ENCODE peak calls at places on chromosomes 4 and X, in five cellular contexts. One of them, this sample, is unnamed.

GRCh38 chrX:37380920-37381319 is 31.8 kb downstream of the PRRG1 start:
- DNase-seq in activated CD8-positive, alpha-beta memory T cell treated with anti-CD3 and anti-CD28 coated beads, Interleukin-2, amount 50 U/mL, for 48 hours: no peak
- DNase-seq in AG08396: peak
- DNase-seq in ACHN: peak
- DNase-seq in transverse colon: no peak
- DNase-seq in this sample: no peak

GRCh38 chrX:31435592-31435991 is 363.8 kb upstream of the FTHL17 start:
- DNase-seq in AG08396: no peak
- DNase-seq in ACHN: no peak
- DNase-seq in transverse colon: peak
- DNase-seq in activated CD8-positive, alpha-beta memory T cell treated with anti-CD3 and anti-CD28 coated beads, Interleukin-2, amount 50 U/mL, for 48 hours: no peak
- DNase-seq in this sample: peak

GRCh38 chr4:94214703-94215360 is 7.2 kb downstream of the SMARCAD1 start:
- DNase-seq in activated CD8-positive, alpha-beta memory T cell treated with anti-CD3 and anti-CD28 coated beads, Interleukin-2, amount 50 U/mL, for 48 hours: no peak
- DNase-seq in transverse colon: no peak
- DNase-seq in AG08396: no peak
- DNase-seq in ACHN: no peak
- DNase-seq in this sample: no peak

GRCh38 chr4:62208921-62209320 is 1008.8 kb downstream of the ADGRL3 start:
- DNase-seq in transverse colon: no peak
- DNase-seq in activated CD8-positive, alpha-beta memory T cell treated with anti-CD3 and anti-CD28 coated beads, Interleukin-2, amount 50 U/mL, for 48 hours: no peak
- DNase-seq in ACHN: no peak
- DNase-seq in AG08396: no peak
- DNase-seq in this sample: no peak

GRCh38 chr4:128455076-128455345 is 167.4 kb upstream of the PGRMC2 start:
- DNase-seq in ACHN: no peak
- DNase-seq in transverse colon: no peak
- DNase-seq in AG08396: no peak
- DNase-seq in activated CD8-positive, alpha-beta memory T cell treated with anti-CD3 and anti-CD28 coated beads, Interleukin-2, amount 50 U/mL, for 48 hours: no peak
- DNase-seq in this sample: no peak

GRCh38 chrX:110374544-110374943 is 15.9 kb downstream of the RTL9 start:
- DNase-seq in transverse colon: no peak
- DNase-seq in activated CD8-positive, alpha-beta memory T cell treated with anti-CD3 and anti-CD28 coated beads, Interleukin-2, amount 50 U/mL, for 48 hours: no peak
- DNase-seq in ACHN: no peak
- DNase-seq in AG08396: no peak
- DNase-seq in this sample: no peak

GRCh38 chrX:102708900-102709299 is 3.3 kb upstream of the GPRASP2 start:
- DNase-seq in activated CD8-positive, alpha-beta memory T cell treated with anti-CD3 and anti-CD28 coated beads, Interleukin-2, amount 50 U/mL, for 48 hours: no peak
- DNase-seq in AG08396: no peak
- DNase-seq in transverse colon: no peak
- DNase-seq in ACHN: no peak
- DNase-seq in this sample: no peak

GRCh38 chrX:111886678-111887077 is 10.7 kb downstream of the TRPC5OS start:
- DNase-seq in ACHN: no peak
- DNase-seq in transverse colon: no peak
- DNase-seq in AG08396: no peak
- DNase-seq in activated CD8-positive, alpha-beta memory T cell treated with anti-CD3 and anti-CD28 coated beads, Interleukin-2, amount 50 U/mL, for 48 hours: no peak
- DNase-seq in this sample: no peak

GRCh38 chr4:11743236-11743635 is 314.5 kb upstream of the HS3ST1 start:
- DNase-seq in transverse colon: no peak
- DNase-seq in ACHN: no peak
- DNase-seq in AG08396: no peak
- DNase-seq in activated CD8-positive, alpha-beta memory T cell treated with anti-CD3 and anti-CD28 coated beads, Interleukin-2, amount 50 U/mL, for 48 hours: no peak
- DNase-seq in this sample: no peak

GRCh38 chr4:8744083-8744805 is 127.4 kb downstream of the HMX1 start:
- DNase-seq in transverse colon: no peak
- DNase-seq in ACHN: no peak
- DNase-seq in activated CD8-positive, alpha-beta memory T cell treated with anti-CD3 and anti-CD28 coated beads, Interleukin-2, amount 50 U/mL, for 48 hours: no peak
- DNase-seq in AG08396: no peak
- DNase-seq in this sample: no peak

GRCh38 chr4:150510176-150510875 is 71.6 kb upstream of the MAB21L2 start:
- DNase-seq in transverse colon: no peak
- DNase-seq in ACHN: no peak
- DNase-seq in AG08396: peak
- DNase-seq in activated CD8-positive, alpha-beta memory T cell treated with anti-CD3 and anti-CD28 coated beads, Interleukin-2, amount 50 U/mL, for 48 hours: no peak
- DNase-seq in this sample: no peak

GRCh38 chr4:24845884-24846283 is 50.5 kb downstream of the SOD3 start:
- DNase-seq in transverse colon: no peak
- DNase-seq in ACHN: no peak
- DNase-seq in activated CD8-positive, alpha-beta memory T cell treated with anti-CD3 and anti-CD28 coated beads, Interleukin-2, amount 50 U/mL, for 48 hours: no peak
- DNase-seq in AG08396: no peak
- DNase-seq in this sample: no peak

GRCh38 chrX:40581333-40581910 is 652 bp downstream of the ATP6AP2 start:
- DNase-seq in AG08396: no peak
- DNase-seq in transverse colon: no peak
- DNase-seq in activated CD8-positive, alpha-beta memory T cell treated with anti-CD3 and anti-CD28 coated beads, Interleukin-2, amount 50 U/mL, for 48 hours: no peak
- DNase-seq in ACHN: peak
- DNase-seq in this sample: no peak

GRCh38 chrX:45843518-45843917 is 642.8 kb upstream of the DIPK2B start:
- DNase-seq in ACHN: peak
- DNase-seq in activated CD8-positive, alpha-beta memory T cell treated with anti-CD3 and anti-CD28 coated beads, Interleukin-2, amount 50 U/mL, for 48 hours: no peak
- DNase-seq in transverse colon: no peak
- DNase-seq in AG08396: no peak
- DNase-seq in this sample: no peak

GRCh38 chrX:44422631-44423030 is 79.2 kb upstream of the EFHC2 start:
- DNase-seq in transverse colon: no peak
- DNase-seq in activated CD8-positive, alpha-beta memory T cell treated with anti-CD3 and anti-CD28 coated beads, Interleukin-2, amount 50 U/mL, for 48 hours: no peak
- DNase-seq in ACHN: peak
- DNase-seq in AG08396: no peak
- DNase-seq in this sample: no peak

This sample was measured in left colon.